ENCODE peak calls at places on chromosomes 12 and 14, in six cellular contexts. J is choroid plexus epithelial cell, D is nephron progenitor cell, Z is GM12864, U is tibial artery, C is RWPE1. S is an unnamed sample.

GRCh38 chr14:99968156-99968920 is 96.9 kb upstream of the EVL start:
- DNase-seq in J (peak), D (no peak), Z (no peak), U (no peak), C (no peak), S (peak)

GRCh38 chr14:29077916-29078315 is 311.3 kb downstream of the FOXG1 start:
- DNase-seq in J (no peak), D (no peak), Z (no peak), U (no peak), C (no peak), S (no peak)

GRCh38 chr12:116236148-116236731 is 41.3 kb downstream of the MED13L start:
- DNase-seq in J (peak), D (peak), Z (peak), U (peak), C (peak), S (peak)

GRCh38 chr12:44227601-44228000 is 391.7 kb downstream of the TMEM117 start:
- DNase-seq in J (peak), D (no peak), Z (no peak), U (no peak), C (no peak), S (no peak)

GRCh38 chr14:100586520-100587247 is 533 bp downstream of the BEGAIN start:
- DNase-seq in J (no peak), D (peak), Z (no peak), U (no peak), C (peak), S (peak)

GRCh38 chr12:62331306-62331705 is 71.1 kb downstream of the USP15 start:
- DNase-seq in J (no peak), D (no peak), Z (peak), U (no peak), C (no peak), S (no peak)

GRCh38 chr12:52496590-52497071 is 3.6 kb upstream of the KRT6A start:
- DNase-seq in J (peak), D (no peak), Z (no peak), U (no peak), C (peak), S (peak)

GRCh38 chr12:63949902-63950301 is 105.4 kb downstream of the SRGAP1 start:
- DNase-seq in J (peak), D (no peak), Z (no peak), U (no peak), C (no peak), S (no peak)

GRCh38 chr12:48414046-48414445 is 58.3 kb upstream of the ANP32D start:
- DNase-seq in J (no peak), D (no peak), Z (no peak), U (peak), C (no peak), S (no peak)

GRCh38 chr12:109927622-109928021 is 27.5 kb downstream of the TCHP start:
- DNase-seq in J (peak), D (peak), Z (no peak), U (no peak), C (peak), S (peak)

GRCh38 chr14:105999361-106000028 is 473.1 kb downstream of the TMEM121 start:
- DNase-seq in J (peak), D (peak), Z (peak), U (no peak), C (no peak), S (no peak)

GRCh38 chr12:64609543-64610091 is 678 bp upstream of the RASSF3 start:
- DNase-seq in J (peak), D (no peak), Z (no peak), U (no peak), C (peak), S (no peak)

GRCh38 chr14:58947156-58947555 is 241.3 kb upstream of the DAAM1 start:
- DNase-seq in J (peak), D (no peak), Z (no peak), U (no peak), C (no peak), S (no peak)

GRCh38 chr14:103224996-103225874 is 102.0 kb downstream of the TNFAIP2 start:
- DNase-seq in J (no peak), D (no peak), Z (no peak), U (no peak), C (no peak), S (no peak)

GRCh38 chr12:57166971-57167371 is 19.6 kb upstream of the LRP1-AS start:
- DNase-seq in J (peak), D (no peak), Z (no peak), U (no peak), C (peak), S (peak)

GRCh38 chr12:105764216-105764835 is 374.4 kb downstream of the NUAK1 start:
- DNase-seq in J (peak), D (no peak), Z (no peak), U (no peak), C (no peak), S (no peak)

GRCh38 chr12:93153321-93153720 is 224.2 kb upstream of the EEA1 start:
- DNase-seq in J (peak), D (no peak), Z (no peak), U (no peak), C (no peak), S (no peak)

GRCh38 chr14:100056964-100057817 is 8.0 kb upstream of the EVL start:
- DNase-seq in J (peak), D (no peak), Z (no peak), U (no peak), C (peak), S (peak)

GRCh38 chr14:78083837-78084236 is 86.3 kb upstream of the NRXN3 start:
- DNase-seq in J (no peak), D (no peak), Z (no peak), U (no peak), C (no peak), S (no peak)

GRCh38 chr14:94599656-94600004 is 12.6 kb upstream of the SERPINA3 start:
- DNase-seq in J (peak), D (no peak), Z (no peak), U (no peak), C (no peak), S (peak)

GRCh38 chr12:30106204-30106603 is 322.5 kb upstream of the TMTC1 start:
- DNase-seq in J (no peak), D (peak), Z (no peak), U (no peak), C (no peak), S (no peak)

GRCh38 chr12:84874125-84874824 is 38.3 kb downstream of the SLC6A15 start:
- DNase-seq in J (peak), D (no peak), Z (peak), U (no peak), C (peak), S (peak)

GRCh38 chr14:103520269-103520656 is 2.4 kb downstream of the CKB start:
- DNase-seq in J (no peak), D (no peak), Z (no peak), U (no peak), C (no peak), S (no peak)

GRCh38 chr14:42541535-42542001 is 934.9 kb downstream of the LRFN5 start:
- DNase-seq in J (no peak), D (no peak), Z (no peak), U (no peak), C (no peak), S (peak)

GRCh38 chr12:2395352-2395977 is 342.7 kb downstream of the CACNA1C start:
- DNase-seq in J (peak), D (peak), Z (no peak), U (no peak), C (peak), S (peak)

GRCh38 chr14:60753264-60754126 is 18.9 kb downstream of the MNAT1 start:
- DNase-seq in J (peak), D (no peak), Z (peak), U (no peak), C (no peak), S (no peak)

GRCh38 chr14:93090826-93091583 is 24.7 kb downstream of the ITPK1 start:
- DNase-seq in J (no peak), D (no peak), Z (no peak), U (no peak), C (no peak), S (no peak)

GRCh38 chr14:90592655-90593054 is 195.8 kb downstream of the CALM1 start:
- DNase-seq in J (no peak), D (no peak), Z (no peak), U (no peak), C (no peak), S (no peak)

GRCh38 chr12:93922583-93923006 is 225.8 kb upstream of the PLXNC1 start:
- DNase-seq in J (no peak), D (no peak), Z (no peak), U (no peak), C (no peak), S (no peak)

GRCh38 chr12:4164591-4165558 is 108.7 kb upstream of the CCND2 start:
- DNase-seq in J (peak), D (peak), Z (no peak), U (peak), C (no peak), S (no peak)

GRCh38 chr12:64318605-64319004 is 72.0 kb downstream of the C12orf56 start:
- DNase-seq in J (peak), D (peak), Z (no peak), U (no peak), C (no peak), S (peak)

GRCh38 chr12:89156862-89157262 is 195.4 kb downstream of the DUSP6 start:
- DNase-seq in J (peak), D (no peak), Z (no peak), U (no peak), C (no peak), S (no peak)

GRCh38 chr12:94263011-94263786 is 114.8 kb downstream of the PLXNC1 start:
- DNase-seq in J (no peak), D (no peak), Z (peak), U (no peak), C (no peak), S (no peak)

GRCh38 chr12:121709478-121709890 is 3.1 kb upstream of the TMEM120B start:
- DNase-seq in J (peak), D (no peak), Z (no peak), U (no peak), C (no peak), S (peak)

GRCh38 chr14:78950654-78951053 is 780.5 kb downstream of the NRXN3 start:
- DNase-seq in J (peak), D (no peak), Z (no peak), U (no peak), C (peak), S (peak)

GRCh38 chr14:52235434-52235833 is 32.1 kb upstream of the PTGDR start:
- DNase-seq in J (no peak), D (no peak), Z (no peak), U (no peak), C (no peak), S (no peak)

GRCh38 chr14:95034806-95035205 is 122.5 kb downstream of the DICER1 start:
- DNase-seq in J (no peak), D (no peak), Z (no peak), U (no peak), C (no peak), S (no peak)

GRCh38 chr12:78470354-78471195 is 394.0 kb upstream of the SYT1 start:
- DNase-seq in J (peak), D (peak), Z (no peak), U (no peak), C (peak), S (peak)
- TF ChIP-seq CTCF in J (peak), D (peak), Z (peak), U (no peak), C (peak), S (peak)

DNA sequence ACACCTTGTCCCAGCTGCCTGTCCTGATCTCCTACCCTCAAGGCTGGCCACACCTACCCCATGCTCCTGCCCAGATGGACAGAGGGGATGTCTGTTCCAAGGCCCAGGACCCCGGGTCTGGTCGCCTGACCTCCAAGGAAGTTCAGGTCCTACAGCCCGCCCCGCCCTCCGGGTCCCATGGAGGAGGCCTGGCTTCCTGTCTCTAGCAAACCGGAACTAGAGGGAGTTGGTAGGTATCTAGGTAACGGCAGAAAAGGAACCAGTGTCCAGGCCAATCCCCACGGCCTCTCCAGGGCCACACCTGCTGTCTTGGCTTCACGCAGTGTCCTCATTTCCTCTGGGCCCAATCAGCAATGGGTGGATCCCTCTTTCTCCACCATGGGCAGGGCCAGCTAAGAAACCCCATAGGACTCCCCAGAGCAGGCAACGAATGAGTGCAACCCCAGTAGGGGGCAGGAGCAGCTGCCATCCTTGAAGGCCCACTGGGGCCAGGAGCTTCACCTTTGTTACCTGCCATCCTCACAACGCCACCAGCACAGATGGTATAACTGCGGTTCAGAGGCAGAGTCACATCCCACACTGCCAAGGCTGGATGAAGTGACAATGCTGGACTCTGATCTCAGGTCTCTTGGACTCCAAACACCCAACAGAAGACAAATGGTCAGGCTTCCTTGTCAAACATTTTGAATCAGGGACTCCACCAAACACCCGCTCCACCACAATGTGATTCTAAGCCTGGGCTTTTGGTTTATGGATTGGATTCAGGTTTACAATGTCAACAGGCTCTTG is 25.1 kb upstream of the RPLP0 start:
- DNase-seq in J (no peak), D (no peak), Z (no peak), U (no peak), C (no peak), S (peak)
- TF ChIP-seq CTCF in J (peak), D (no peak), Z (peak), U (no peak), C (no peak), S (peak)

GRCh38 chr12:56157201-56158028 is 744 bp upstream of the MYL6 start:
- DNase-seq in J (peak), D (peak), Z (no peak), U (peak), C (peak), S (peak)

GRCh38 chr12:56158926-56159461 is 835 bp downstream of the MYL6 start:
- DNase-seq in J (peak), D (peak), Z (no peak), U (peak), C (peak), S (peak)

GRCh38 chr12:56159482-56160105 is 1.4 kb downstream of the MYL6 start:
- DNase-seq in J (no peak), D (no peak), Z (no peak), U (no peak), C (no peak), S (no peak)

GRCh38 chr12:56160160-56160763 is 2.1 kb downstream of the MYL6 start:
- DNase-seq in J (peak), D (no peak), Z (no peak), U (no peak), C (peak), S (no peak)

GRCh38 chr12:56158029-56158925 is at the start of gene MYL6:
- DNase-seq in J (peak), D (peak), Z (peak), U (peak), C (peak), S (peak)
- TF ChIP-seq CTCF in J (no peak), D (no peak), Z (no peak), U (no peak), C (no peak), S (no peak)

GRCh38 chr12:49631336-49631907 is 8.1 kb downstream of the PRPF40B start:
- DNase-seq in J (no peak), D (no peak), Z (no peak), U (no peak), C (no peak), S (no peak)
- TF ChIP-seq CTCF in J (no peak), D (no peak), Z (no peak), U (no peak), C (no peak), S (no peak)

GRCh38 chr14:32249780-32250179 is 46.7 kb upstream of the RNU6-8 start:
- DNase-seq in J (no peak), D (no peak), Z (no peak), U (no peak), C (no peak), S (no peak)

GRCh38 chr14:32246751-32247150 is 43.7 kb upstream of the RNU6-8 start:
- DNase-seq in J (no peak), D (no peak), Z (no peak), U (no peak), C (no peak), S (no peak)

GRCh38 chr14:32244404-32244803 is 41.3 kb upstream of the RNU6-8 start:
- DNase-seq in J (peak), D (no peak), Z (no peak), U (no peak), C (no peak), S (peak)
- TF ChIP-seq CTCF in J (peak), D (no peak), Z (peak), U (no peak), C (no peak), S (no peak)

GRCh38 chr12:76085159-76085868 is 829 bp upstream of the NAP1L1 start:
- DNase-seq in J (peak), D (no peak), Z (no peak), U (no peak), C (no peak), S (no peak)
- TF ChIP-seq CTCF in J (peak), D (no peak), Z (peak), U (no peak), C (peak), S (no peak)

GRCh38 chr14:20682127-20682434 is 2.3 kb upstream of the RNASE4 start:
- DNase-seq in J (no peak), D (no peak), Z (no peak), U (no peak), C (no peak), S (no peak)
- TF ChIP-seq CTCF in J (no peak), D (no peak), Z (no peak), U (no peak), C (no peak), S (no peak)

GRCh38 chr14:96851694-96852381 is 54.7 kb downstream of the VRK1 start:
- DNase-seq in J (no peak), D (no peak), Z (no peak), U (no peak), C (no peak), S (no peak)

GRCh38 chr14:96858643-96859042 is 61.5 kb downstream of the VRK1 start:
- DNase-seq in J (no peak), D (no peak), Z (no peak), U (no peak), C (no peak), S (no peak)

GRCh38 chr14:96847451-96847850 is 50.3 kb downstream of the VRK1 start:
- DNase-seq in J (no peak), D (no peak), Z (no peak), U (no peak), C (no peak), S (no peak)

GRCh38 chr14:96852823-96853422 is 55.7 kb downstream of the VRK1 start:
- DNase-seq in J (peak), D (peak), Z (peak), U (no peak), C (peak), S (peak)
- TF ChIP-seq CTCF in J (peak), D (peak), Z (peak), U (peak), C (peak), S (peak)

DNA sequence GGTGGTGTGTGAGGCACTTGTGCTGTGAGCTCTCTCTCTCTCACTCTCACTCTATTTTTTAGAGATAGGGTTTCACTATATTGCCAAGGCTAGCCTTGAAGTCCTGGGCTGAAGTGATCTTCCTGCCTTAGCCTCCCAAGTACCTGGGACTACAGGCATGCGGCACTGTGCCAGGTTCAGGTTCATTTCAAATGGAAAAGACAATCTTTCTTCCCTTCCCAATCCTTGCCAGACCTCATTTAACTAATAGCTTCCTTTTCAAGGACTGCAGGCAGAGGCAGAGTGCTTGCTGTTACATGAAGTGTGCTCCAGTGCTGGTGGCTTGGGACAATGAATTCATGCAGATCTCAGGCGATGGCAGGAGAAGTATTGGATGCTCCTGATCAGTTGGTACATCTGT is 73.2 kb upstream of the BICD1 start:
- DNase-seq in J (no peak), D (no peak), Z (no peak), U (no peak), C (no peak), S (no peak)
- TF ChIP-seq CTCF in J (no peak), D (no peak), Z (no peak), U (no peak), C (no peak), S (no peak)

S was measured in MCF 10A.